ENCODE peak calls at places on chromosomes 16 and 17, in seven cellular contexts. B, S, Y, E, X, V and D are unnamed samples.

GRCh38 chr17:60720763-60721531 is 43.3 kb downstream of the BCAS3 start:
- DNase-seq in B (peak; percentile 60), Y (peak; percentile 66), S (peak; percentile 22), X (peak; percentile 24), E (peak; percentile 70), V (no peak), D (no peak)

GRCh38 chr17:9308069-9308468 is 267.6 kb downstream of the STX8 start:
- DNase-seq in Y (no peak), X (no peak), V (no peak), B (no peak), E (no peak), S (peak; percentile 76), D (no peak)

GRCh38 chr16:12390074-12390473 is 413.5 kb downstream of the SNX29 start:
- DNase-seq in S (no peak), B (no peak), X (no peak), V (no peak), E (no peak), Y (no peak), D (no peak)

GRCh38 chr17:82875418-82875856 is 35.6 kb upstream of the ZNF750 start:
- DNase-seq in X (no peak), S (peak; percentile 91), E (no peak), B (no peak), V (no peak), Y (no peak), D (no peak)

GRCh38 chr17:36463916-36464764 is 22.3 kb upstream of the ZNHIT3 start:
- DNase-seq in S (peak; percentile 44), V (peak; percentile 40), E (peak; percentile 76), X (peak; percentile 46), B (peak; percentile 47), Y (no peak), D (no peak)

GRCh38 chr17:64534187-64534586 is 27.4 kb downstream of the CEP95 start:
- DNase-seq in Y (no peak), V (no peak), X (no peak), E (no peak), S (peak; percentile 20), B (no peak), D (no peak)

GRCh38 chr17:2050871-2051387 is 4.0 kb upstream of the HIC1 start:
- DNase-seq in Y (no peak), X (no peak), E (peak; percentile 44), B (no peak), S (no peak), V (no peak), D (no peak)

GRCh38 chr17:27947005-27947406 is 53.8 kb upstream of the LYRM9 start:
- DNase-seq in Y (no peak), S (no peak), X (no peak), E (no peak), B (no peak), V (no peak), D (no peak)

GRCh38 chr16:57556941-57557541 is 14.6 kb downstream of the ADGRG5 start:
- DNase-seq in X (no peak), B (no peak), S (no peak), V (no peak), Y (no peak), E (no peak), D (no peak)

GRCh38 chr17:27340990-27341595 is 47.2 kb downstream of the WSB1 start:
- DNase-seq in Y (no peak), S (no peak), X (no peak), V (no peak), B (no peak), E (no peak), D (no peak)

GRCh38 chr17:16214190-16215001 is 938 bp downstream of the NCOR1 start:
- DNase-seq in X (no peak), Y (no peak), V (no peak), B (no peak), S (no peak), E (no peak), D (no peak)

GRCh38 chr16:19518423-19518822 is 3.5 kb downstream of the GDE1 start:
- DNase-seq in E (no peak), X (no peak), V (no peak), B (no peak), Y (no peak), S (no peak), D (no peak)

GRCh38 chr16:19513377-19514053 is 8.4 kb downstream of the GDE1 start:
- DNase-seq in X (no peak), Y (no peak), B (no peak), E (no peak), S (no peak), V (no peak), D (no peak)

GRCh38 chr16:19520861-19521331 is 1.0 kb downstream of the GDE1 start:
- DNase-seq in S (peak; percentile 54), X (no peak), E (peak; percentile 63), B (no peak), Y (no peak), V (no peak), D (no peak)

GRCh38 chr16:19515765-19516164 is 6.1 kb downstream of the GDE1 start:
- DNase-seq in S (no peak), X (no peak), V (no peak), E (no peak), B (no peak), Y (no peak), D (no peak)

DNA sequence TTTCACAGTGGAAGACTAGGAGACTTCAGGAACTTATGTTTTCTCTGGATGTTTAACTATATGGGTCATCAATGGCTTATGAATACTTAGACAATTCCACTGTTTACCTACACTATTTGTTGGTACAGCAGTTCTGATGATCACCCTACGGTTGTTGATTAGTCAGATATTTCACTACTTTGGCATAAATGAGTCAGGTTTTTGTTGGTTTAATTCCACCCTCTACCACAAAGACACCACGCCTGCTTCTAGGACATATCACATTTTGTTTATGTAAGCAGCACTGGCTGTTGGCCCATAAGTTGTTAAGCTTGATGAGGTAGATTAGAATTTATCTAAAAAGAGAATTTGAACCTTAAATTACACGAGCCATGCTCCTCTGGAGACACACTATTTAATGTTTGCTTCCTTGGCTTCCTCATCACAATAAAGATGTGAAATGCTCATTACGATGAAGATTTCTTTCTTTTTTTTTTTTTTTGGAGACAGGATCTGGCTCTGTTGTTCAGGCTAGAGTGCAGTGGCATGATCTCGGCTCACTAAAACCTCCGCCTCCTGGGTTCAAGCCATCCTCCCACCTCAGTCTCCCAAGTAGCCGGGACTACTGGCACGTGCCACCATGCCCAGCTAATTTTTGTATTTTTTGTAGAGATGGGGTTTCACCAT is 4.3 kb downstream of the GDE1 start:
- DNase-seq in S (peak; percentile 43), X (no peak), E (no peak), V (no peak), Y (no peak), B (no peak), D (no peak)
- H3K4me1 ChIP-seq in S (peaks cover 70% of the 10 kb centered on the region), X (peaks cover 14% of the 10 kb centered on the region), E (peaks cover 56% of the 10 kb centered on the region), V (peaks cover 56% of the 10 kb centered on the region), Y (no peaks in the 10 kb centered on the region), B (peaks cover 15% of the 10 kb centered on the region), D (no peaks in the 10 kb centered on the region)

DNA sequence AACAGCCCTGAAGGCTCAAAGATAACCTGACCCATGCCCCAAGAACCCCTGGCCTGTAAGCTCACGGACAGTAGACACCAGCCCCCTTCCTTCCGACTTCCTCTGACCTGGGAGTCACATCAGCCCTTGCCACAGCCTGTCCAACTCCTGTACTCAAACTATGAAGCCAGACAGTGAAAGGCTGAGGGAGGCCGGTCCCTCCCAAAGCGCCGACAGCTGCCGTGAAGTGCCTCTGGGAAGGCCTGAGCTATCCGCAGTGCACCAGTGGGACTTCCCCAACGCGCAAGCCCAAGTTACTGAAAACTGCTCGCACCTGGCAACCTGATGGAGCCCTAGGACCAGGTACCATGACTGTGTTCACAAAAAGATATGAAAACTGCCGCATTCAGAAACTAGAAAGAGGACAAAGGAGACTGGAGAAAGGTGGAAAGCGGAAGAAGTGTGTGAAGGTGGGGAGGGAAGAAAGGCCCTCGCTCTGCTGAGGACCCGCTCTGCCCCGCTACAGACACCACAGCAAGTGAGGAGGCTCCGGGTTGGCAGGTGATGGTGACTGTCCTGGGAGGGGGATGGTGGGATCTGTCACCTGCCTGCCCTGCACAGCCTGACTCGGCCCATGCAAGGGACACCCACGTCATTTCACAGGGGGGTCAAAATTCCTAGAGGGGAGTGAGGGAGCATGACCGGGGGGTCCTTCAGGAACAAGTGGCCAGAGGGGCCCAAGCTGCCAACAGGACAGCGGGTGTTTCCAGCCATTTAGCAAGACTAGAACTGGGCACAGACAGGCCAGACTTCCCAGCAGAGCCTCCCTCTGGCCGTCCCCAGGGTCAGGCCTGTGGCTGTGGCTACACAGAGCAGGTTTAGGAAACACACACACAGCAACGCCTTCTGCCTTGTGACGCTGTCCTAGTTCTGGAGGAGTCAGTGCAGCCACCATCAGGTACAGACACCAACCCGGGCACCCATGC is 13.1 kb upstream of the TRAP1 start:
- DNase-seq in B (no peak), X (no peak), S (no peak), E (no peak), Y (no peak), V (no peak), D (no peak)
- H3K36me3 ChIP-seq in B (peaks cover 19% of the 10 kb centered on the region), X (peaks cover 14% of the 10 kb centered on the region), S (peaks cover 3% of the 10 kb centered on the region), E (peaks cover 30% of the 10 kb centered on the region), Y (peaks cover 68% of the 10 kb centered on the region), V (peaks cover 90% of the 10 kb centered on the region), D (peaks cover 79% of the 10 kb centered on the region)

GRCh38 chr17:17846003-17846402 is 9.2 kb upstream of the SREBF1 start:
- DNase-seq in X (no peak), B (no peak), E (no peak), V (no peak), Y (no peak), S (no peak), D (no peak)
- H3K4me1 ChIP-seq in X (peaks cover 42% of the 10 kb centered on the region), B (peaks cover 53% of the 10 kb centered on the region), E (peaks cover 19% of the 10 kb centered on the region), V (peaks cover 63% of the 10 kb centered on the region), Y (peaks cover 19% of the 10 kb centered on the region), S (peaks cover 37% of the 10 kb centered on the region), D (peaks cover 55% of the 10 kb centered on the region)

DNA sequence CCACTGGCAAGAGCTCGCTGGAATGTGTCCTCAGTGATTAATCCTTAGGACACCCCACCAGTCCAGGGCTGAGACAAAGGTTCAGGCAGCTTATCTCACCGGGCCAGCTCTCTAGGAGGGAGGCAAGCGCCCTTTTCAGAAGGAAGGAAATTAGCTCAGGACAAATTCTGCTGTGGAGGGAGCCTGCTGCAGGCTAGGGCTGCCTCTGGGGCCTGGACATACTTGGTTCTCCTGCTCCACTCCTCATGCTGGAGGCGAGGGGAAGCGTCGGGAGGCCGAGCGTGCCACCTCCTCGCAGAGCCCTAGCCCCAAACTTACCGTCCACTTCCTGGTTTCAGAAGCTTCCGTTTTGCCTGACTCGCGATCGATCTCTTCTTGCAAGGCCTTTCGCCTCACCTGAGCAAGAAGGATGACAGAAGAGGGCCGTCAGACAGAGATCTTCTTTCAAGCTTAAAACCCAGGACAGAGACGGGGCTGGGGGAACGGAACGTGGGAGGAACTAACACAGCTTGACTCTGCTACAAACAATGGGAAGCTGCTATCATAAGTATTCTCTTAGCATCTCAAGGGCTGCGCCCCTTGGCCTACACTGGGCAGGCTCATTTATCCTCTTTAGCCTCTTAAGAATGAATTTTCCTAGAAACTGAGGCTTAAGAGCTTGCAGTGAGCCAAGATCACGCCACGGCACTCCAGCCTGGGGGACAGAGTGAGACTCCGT is 7.7 kb downstream of the KNOP1 start:
- DNase-seq in X (no peak), B (no peak), E (no peak), V (no peak), Y (no peak), S (no peak), D (no peak)
- H3K36me3 ChIP-seq in X (no peaks in the 10 kb centered on the region), B (peaks cover 34% of the 10 kb centered on the region), E (peaks cover 3% of the 10 kb centered on the region), V (peaks cover 66% of the 10 kb centered on the region), Y (peaks cover 86% of the 10 kb centered on the region), S (peaks cover 29% of the 10 kb centered on the region), D (peaks cover 30% of the 10 kb centered on the region)

DNA sequence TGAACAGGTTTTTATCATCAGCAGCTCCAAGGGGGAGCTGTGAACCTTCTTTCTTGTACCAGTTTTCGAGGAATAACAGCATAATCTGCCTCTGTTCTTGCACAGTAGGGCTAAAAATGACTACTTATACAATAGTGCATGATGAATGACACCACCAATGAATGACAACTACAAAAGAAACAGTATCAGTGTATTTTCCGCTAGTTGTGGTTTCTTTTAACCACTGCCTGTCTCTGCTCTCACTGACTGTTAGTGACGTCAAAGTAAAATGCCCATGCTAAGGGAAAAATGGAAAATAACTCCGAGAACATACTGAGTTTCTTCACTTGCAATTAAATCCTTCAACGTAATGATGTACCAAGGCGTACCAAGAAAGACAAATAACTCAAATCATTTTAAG is 294.9 kb downstream of the MAP2K6 start:
- DNase-seq in B (no peak), S (no peak), E (no peak), Y (no peak), X (no peak), V (no peak), D (no peak)
- H3K4me1 ChIP-seq in B (no peaks in the 10 kb centered on the region), S (peaks cover 7% of the 10 kb centered on the region), E (no peaks in the 10 kb centered on the region), Y (no peaks in the 10 kb centered on the region), X (no peaks in the 10 kb centered on the region), V (no peaks in the 10 kb centered on the region), D (no peaks in the 10 kb centered on the region)